ENCODE peak calls at places on chromosomes 16 and 17, in four cellular contexts. One of them, this sample, is unnamed.

GRCh38 chr16:67100569-67101300 is 9.0 kb upstream of the PHAF1 start:
- DNase-seq in NCI-H748 treated with DMSO at 0.1 percent for 48 hours: no peak
- DNase-seq in erythroblast: peak
- DNase-seq in astrocyte of the spinal cord: peak
- DNase-seq in this sample: no peak

GRCh38 chr16:30535106-30535776 is 583 bp upstream of the ZNF747 start:
- DNase-seq in erythroblast: no peak
- DNase-seq in astrocyte of the spinal cord: no peak
- DNase-seq in NCI-H748 treated with DMSO at 0.1 percent for 48 hours: no peak
- DNase-seq in this sample: no peak

GRCh38 chr16:7547736-7548135 is 215.1 kb downstream of the RBFOX1 start:
- DNase-seq in NCI-H748 treated with DMSO at 0.1 percent for 48 hours: peak
- DNase-seq in erythroblast: no peak
- DNase-seq in astrocyte of the spinal cord: no peak
- DNase-seq in this sample: peak

GRCh38 chr16:69329369-69330285 is 761 bp downstream of the PDF start:
- DNase-seq in NCI-H748 treated with DMSO at 0.1 percent for 48 hours: no peak
- DNase-seq in erythroblast: no peak
- DNase-seq in astrocyte of the spinal cord: peak
- DNase-seq in this sample: no peak

GRCh38 chr16:73610605-73611177 is 562.8 kb upstream of the ZFHX3 start:
- DNase-seq in astrocyte of the spinal cord: no peak
- DNase-seq in NCI-H748 treated with DMSO at 0.1 percent for 48 hours: no peak
- DNase-seq in erythroblast: no peak
- DNase-seq in this sample: peak

GRCh38 chr17:28944862-28945741 is 6.2 kb downstream of the PHF12 start:
- DNase-seq in erythroblast: no peak
- DNase-seq in NCI-H748 treated with DMSO at 0.1 percent for 48 hours: no peak
- DNase-seq in astrocyte of the spinal cord: peak
- DNase-seq in this sample: no peak

GRCh38 chr17:12909046-12909445 is 108.8 kb downstream of the ELAC2 start:
- DNase-seq in astrocyte of the spinal cord: no peak
- DNase-seq in erythroblast: no peak
- DNase-seq in NCI-H748 treated with DMSO at 0.1 percent for 48 hours: no peak
- DNase-seq in this sample: no peak

GRCh38 chr16:24282129-24282528 is 26.0 kb downstream of the CACNG3 start:
- DNase-seq in erythroblast: no peak
- DNase-seq in NCI-H748 treated with DMSO at 0.1 percent for 48 hours: no peak
- DNase-seq in astrocyte of the spinal cord: no peak
- DNase-seq in this sample: no peak

GRCh38 chr17:71760062-71760720 is 360.6 kb upstream of the SOX9 start:
- DNase-seq in NCI-H748 treated with DMSO at 0.1 percent for 48 hours: no peak
- DNase-seq in erythroblast: no peak
- DNase-seq in astrocyte of the spinal cord: peak
- DNase-seq in this sample: no peak

GRCh38 chr17:28367641-28368305 is 2.3 kb downstream of the VTN start:
- DNase-seq in NCI-H748 treated with DMSO at 0.1 percent for 48 hours: no peak
- DNase-seq in astrocyte of the spinal cord: no peak
- DNase-seq in erythroblast: no peak
- DNase-seq in this sample: no peak

GRCh38 chr16:11621920-11622651 is 35.4 kb upstream of the LITAF start:
- DNase-seq in NCI-H748 treated with DMSO at 0.1 percent for 48 hours: no peak
- DNase-seq in astrocyte of the spinal cord: no peak
- DNase-seq in erythroblast: peak
- DNase-seq in this sample: no peak

GRCh38 chr17:70071127-70071526 is 3.9 kb upstream of the KCNJ16 start:
- DNase-seq in NCI-H748 treated with DMSO at 0.1 percent for 48 hours: no peak
- DNase-seq in erythroblast: no peak
- DNase-seq in astrocyte of the spinal cord: no peak
- DNase-seq in this sample: no peak

GRCh38 chr17:76716146-76716833 is 5.5 kb upstream of the MXRA7 start:
- DNase-seq in astrocyte of the spinal cord: peak
- DNase-seq in erythroblast: peak
- DNase-seq in NCI-H748 treated with DMSO at 0.1 percent for 48 hours: no peak
- DNase-seq in this sample: no peak

GRCh38 chr16:80161799-80162380 is 378.9 kb upstream of the DYNLRB2 start:
- DNase-seq in NCI-H748 treated with DMSO at 0.1 percent for 48 hours: no peak
- DNase-seq in astrocyte of the spinal cord: no peak
- DNase-seq in erythroblast: no peak
- DNase-seq in this sample: no peak

GRCh38 chr16:81551141-81551808 is 106.7 kb downstream of the CMIP start:
- DNase-seq in NCI-H748 treated with DMSO at 0.1 percent for 48 hours: no peak
- DNase-seq in astrocyte of the spinal cord: peak
- DNase-seq in erythroblast: no peak
- DNase-seq in this sample: no peak

GRCh38 chr17:42409467-42410351 is 13.3 kb downstream of the CAVIN1 start:
- DNase-seq in astrocyte of the spinal cord: peak
- DNase-seq in NCI-H748 treated with DMSO at 0.1 percent for 48 hours: no peak
- DNase-seq in erythroblast: no peak
- DNase-seq in this sample: no peak

GRCh38 chr17:47315451-47316266 is 8.1 kb upstream of the EFCAB13 start:
- DNase-seq in astrocyte of the spinal cord: peak
- DNase-seq in erythroblast: peak
- DNase-seq in NCI-H748 treated with DMSO at 0.1 percent for 48 hours: peak
- DNase-seq in this sample: peak

GRCh38 chr16:85428168-85428898 is 184.8 kb upstream of the GSE1 start:
- DNase-seq in astrocyte of the spinal cord: no peak
- DNase-seq in erythroblast: peak
- DNase-seq in NCI-H748 treated with DMSO at 0.1 percent for 48 hours: no peak
- DNase-seq in this sample: peak

GRCh38 chr16:22192261-22193133 is 13.6 kb upstream of the EEF2K start:
- DNase-seq in astrocyte of the spinal cord: peak
- DNase-seq in erythroblast: peak
- DNase-seq in NCI-H748 treated with DMSO at 0.1 percent for 48 hours: peak
- DNase-seq in this sample: no peak

GRCh38 chr17:80212962-80213650 is 7.0 kb downstream of the SGSH start:
- DNase-seq in astrocyte of the spinal cord: no peak
- DNase-seq in NCI-H748 treated with DMSO at 0.1 percent for 48 hours: no peak
- DNase-seq in erythroblast: no peak
- DNase-seq in this sample: no peak

GRCh38 chr16:10600792-10601443 is 20.5 kb upstream of the EMP2 start:
- DNase-seq in NCI-H748 treated with DMSO at 0.1 percent for 48 hours: no peak
- DNase-seq in astrocyte of the spinal cord: no peak
- DNase-seq in erythroblast: no peak
- DNase-seq in this sample: no peak

GRCh38 chr16:6803171-6803570 is 529.5 kb upstream of the RBFOX1 start:
- DNase-seq in astrocyte of the spinal cord: no peak
- DNase-seq in NCI-H748 treated with DMSO at 0.1 percent for 48 hours: no peak
- DNase-seq in erythroblast: no peak
- DNase-seq in this sample: no peak

GRCh38 chr17:59378621-59379194 is 47.3 kb downstream of the YPEL2 start:
- DNase-seq in astrocyte of the spinal cord: peak
- DNase-seq in erythroblast: no peak
- DNase-seq in NCI-H748 treated with DMSO at 0.1 percent for 48 hours: no peak
- DNase-seq in this sample: no peak

GRCh38 chr16:11499295-11500089 is 87.2 kb downstream of the LITAF start:
- DNase-seq in NCI-H748 treated with DMSO at 0.1 percent for 48 hours: no peak
- DNase-seq in erythroblast: no peak
- DNase-seq in astrocyte of the spinal cord: no peak
- DNase-seq in this sample: no peak

GRCh38 chr16:22624038-22624656 is 113.5 kb downstream of the NPIPB5 start:
- DNase-seq in NCI-H748 treated with DMSO at 0.1 percent for 48 hours: no peak
- DNase-seq in erythroblast: no peak
- DNase-seq in astrocyte of the spinal cord: no peak
- DNase-seq in this sample: peak

GRCh38 chr16:56547949-56548567 is 16.8 kb upstream of the MT4 start:
- DNase-seq in erythroblast: no peak
- DNase-seq in astrocyte of the spinal cord: no peak
- DNase-seq in NCI-H748 treated with DMSO at 0.1 percent for 48 hours: no peak
- DNase-seq in this sample: no peak

GRCh38 chr17:9446528-9446927 is 129.1 kb downstream of the STX8 start:
- DNase-seq in NCI-H748 treated with DMSO at 0.1 percent for 48 hours: no peak
- DNase-seq in erythroblast: no peak
- DNase-seq in astrocyte of the spinal cord: no peak
- DNase-seq in this sample: no peak

GRCh38 chr16:24504467-24505345 is 34.7 kb upstream of the RBBP6 start:
- DNase-seq in NCI-H748 treated with DMSO at 0.1 percent for 48 hours: peak
- DNase-seq in erythroblast: peak
- DNase-seq in astrocyte of the spinal cord: peak
- DNase-seq in this sample: peak

GRCh38 chr17:73663614-73664013 is 19.4 kb upstream of the SDK2 start:
- DNase-seq in erythroblast: no peak
- DNase-seq in NCI-H748 treated with DMSO at 0.1 percent for 48 hours: peak
- DNase-seq in astrocyte of the spinal cord: no peak
- DNase-seq in this sample: peak

GRCh38 chr17:17127730-17128291 is 78.3 kb downstream of the PLD6 start:
- DNase-seq in erythroblast: no peak
- DNase-seq in astrocyte of the spinal cord: no peak
- DNase-seq in NCI-H748 treated with DMSO at 0.1 percent for 48 hours: no peak
- DNase-seq in this sample: no peak

GRCh38 chr17:4980644-4981216 is 6.7 kb downstream of the CAMTA2 start:
- DNase-seq in astrocyte of the spinal cord: peak
- DNase-seq in NCI-H748 treated with DMSO at 0.1 percent for 48 hours: peak
- DNase-seq in erythroblast: peak
- DNase-seq in this sample: peak

GRCh38 chr16:23557779-23558330 is 328 bp downstream of the UBFD1 start:
- DNase-seq in NCI-H748 treated with DMSO at 0.1 percent for 48 hours: no peak
- DNase-seq in astrocyte of the spinal cord: peak
- DNase-seq in erythroblast: peak
- DNase-seq in this sample: no peak

GRCh38 chr16:22141746-22142145 is 20.6 kb upstream of the SDR42E2 start:
- DNase-seq in erythroblast: peak
- DNase-seq in astrocyte of the spinal cord: no peak
- DNase-seq in NCI-H748 treated with DMSO at 0.1 percent for 48 hours: no peak
- DNase-seq in this sample: no peak

GRCh38 chr16:57769541-57770145 is 32.6 kb downstream of the KIFC3 start:
- DNase-seq in astrocyte of the spinal cord: no peak
- DNase-seq in erythroblast: no peak
- DNase-seq in NCI-H748 treated with DMSO at 0.1 percent for 48 hours: no peak
- DNase-seq in this sample: no peak